ENCODE peak calls at places on chromosomes 2 and 18, in four cellular contexts. One of them, this sample, is unnamed.

GRCh38 chr2:108215794-108216211 is 24.0 kb upstream of the SULT1C3 start:
- DNase-seq in iPS-NIHi11: peak
- DNase-seq in SW480: peak
- DNase-seq in midbrain: peak
- DNase-seq in this sample: no peak

GRCh38 chr2:88626171-88627054 is 851 bp downstream of the EIF2AK3 start:
- DNase-seq in iPS-NIHi11: peak
- DNase-seq in SW480: peak
- DNase-seq in midbrain: no peak
- DNase-seq in this sample: no peak

GRCh38 chr2:26312471-26312870 is 33.5 kb upstream of the SELENOI start:
- DNase-seq in iPS-NIHi11: no peak
- DNase-seq in SW480: no peak
- DNase-seq in midbrain: no peak
- DNase-seq in this sample: no peak

GRCh38 chr18:45619062-45619825 is 4.0 kb downstream of the SLC14A2 start:
- DNase-seq in SW480: no peak
- DNase-seq in midbrain: peak
- DNase-seq in iPS-NIHi11: no peak
- DNase-seq in this sample: no peak

GRCh38 chr2:25576596-25576995 is 96.8 kb downstream of the DTNB start:
- DNase-seq in midbrain: no peak
- DNase-seq in SW480: no peak
- DNase-seq in iPS-NIHi11: no peak
- DNase-seq in this sample: no peak

GRCh38 chr18:50696436-50696835 is 123.4 kb downstream of the MRO start:
- DNase-seq in SW480: no peak
- DNase-seq in iPS-NIHi11: no peak
- DNase-seq in midbrain: no peak
- DNase-seq in this sample: peak

GRCh38 chr18:44819944-44820510 is 139.3 kb downstream of the SETBP1 start:
- DNase-seq in midbrain: peak
- DNase-seq in iPS-NIHi11: peak
- DNase-seq in SW480: no peak
- DNase-seq in this sample: no peak

GRCh38 chr2:233832414-233832813 is 21.9 kb downstream of the HJURP start:
- DNase-seq in SW480: no peak
- DNase-seq in iPS-NIHi11: no peak
- DNase-seq in midbrain: no peak
- DNase-seq in this sample: no peak

GRCh38 chr2:78023356-78023755 is 501.2 kb upstream of the LRRTM4 start:
- DNase-seq in SW480: no peak
- DNase-seq in midbrain: no peak
- DNase-seq in iPS-NIHi11: no peak
- DNase-seq in this sample: no peak

GRCh38 chr18:47953471-47953931 is 23.0 kb upstream of the SMAD2 start:
- DNase-seq in midbrain: no peak
- DNase-seq in iPS-NIHi11: peak
- DNase-seq in SW480: no peak
- DNase-seq in this sample: no peak

GRCh38 chr2:195490304-195490703 is 166.7 kb upstream of the SLC39A10 start:
- DNase-seq in iPS-NIHi11: no peak
- DNase-seq in midbrain: no peak
- DNase-seq in SW480: no peak
- DNase-seq in this sample: no peak

GRCh38 chr2:44429034-44429433 is 67.3 kb downstream of the CAMKMT start:
- DNase-seq in midbrain: no peak
- DNase-seq in iPS-NIHi11: no peak
- DNase-seq in SW480: no peak
- DNase-seq in this sample: no peak

GRCh38 chr2:234453216-234453615 is 43.7 kb downstream of the ARL4C start:
- DNase-seq in iPS-NIHi11: no peak
- DNase-seq in midbrain: peak
- DNase-seq in SW480: no peak
- DNase-seq in this sample: no peak

GRCh38 chr2:12821656-12822055 is 104.9 kb downstream of the TRIB2 start:
- DNase-seq in iPS-NIHi11: no peak
- DNase-seq in midbrain: no peak
- DNase-seq in SW480: no peak
- DNase-seq in this sample: no peak

GRCh38 chr2:49753344-49753930 is 599.1 kb upstream of the FSHR start:
- DNase-seq in SW480: peak
- DNase-seq in midbrain: no peak
- DNase-seq in iPS-NIHi11: no peak
- DNase-seq in this sample: peak

GRCh38 chr18:49304746-49305145 is 155.7 kb downstream of the DYM start:
- DNase-seq in SW480: no peak
- DNase-seq in midbrain: no peak
- DNase-seq in iPS-NIHi11: no peak
- DNase-seq in this sample: no peak

GRCh38 chr18:24492445-24492844 is 32.0 kb downstream of the HRH4 start:
- DNase-seq in midbrain: no peak
- DNase-seq in iPS-NIHi11: no peak
- DNase-seq in SW480: no peak
- DNase-seq in this sample: no peak

GRCh38 chr18:4267641-4268040 is 187.5 kb downstream of the DLGAP1 start:
- DNase-seq in iPS-NIHi11: no peak
- DNase-seq in midbrain: no peak
- DNase-seq in SW480: no peak
- DNase-seq in this sample: no peak

GRCh38 chr2:120786559-120786960 is 50.9 kb downstream of the GLI2 start:
- DNase-seq in midbrain: no peak
- DNase-seq in iPS-NIHi11: peak
- DNase-seq in SW480: no peak
- DNase-seq in this sample: no peak

GRCh38 chr2:147487286-147487979 is 357.4 kb upstream of the ACVR2A start:
- DNase-seq in midbrain: no peak
- DNase-seq in iPS-NIHi11: no peak
- DNase-seq in SW480: no peak
- DNase-seq in this sample: peak

GRCh38 chr2:36356199-36356989 is 816 bp downstream of the CRIM1 start:
- DNase-seq in midbrain: peak
- DNase-seq in iPS-NIHi11: peak
- DNase-seq in SW480: peak
- DNase-seq in this sample: no peak

GRCh38 chr2:147310335-147311057 is 534.3 kb upstream of the ACVR2A start:
- DNase-seq in iPS-NIHi11: no peak
- DNase-seq in SW480: no peak
- DNase-seq in midbrain: no peak
- DNase-seq in this sample: no peak

GRCh38 chr2:98511981-98512380 is 67.3 kb downstream of the INPP4A start:
- DNase-seq in midbrain: no peak
- DNase-seq in iPS-NIHi11: no peak
- DNase-seq in SW480: no peak
- DNase-seq in this sample: no peak

GRCh38 chr2:71552861-71553301 is 99.5 kb downstream of the DYSF start:
- DNase-seq in SW480: no peak
- DNase-seq in iPS-NIHi11: no peak
- DNase-seq in midbrain: no peak
- DNase-seq in this sample: no peak

GRCh38 chr2:143110759-143111428 is 18.3 kb upstream of the ARHGAP15 start:
- DNase-seq in SW480: peak
- DNase-seq in iPS-NIHi11: peak
- DNase-seq in midbrain: peak
- DNase-seq in this sample: peak

GRCh38 chr2:240392084-240392947 is 43.1 kb upstream of the GPC1 start:
- DNase-seq in iPS-NIHi11: no peak
- DNase-seq in SW480: peak
- DNase-seq in midbrain: no peak
- DNase-seq in this sample: no peak

GRCh38 chr2:6523476-6523875 is 342.2 kb downstream of the CMPK2 start:
- DNase-seq in midbrain: no peak
- DNase-seq in iPS-NIHi11: peak
- DNase-seq in SW480: no peak
- DNase-seq in this sample: no peak

GRCh38 chr2:170707821-170708795 is 7.0 kb upstream of the SP5 start:
- DNase-seq in SW480: no peak
- DNase-seq in iPS-NIHi11: no peak
- DNase-seq in midbrain: no peak
- DNase-seq in this sample: no peak

GRCh38 chr2:19801367-19802087 is 100.3 kb downstream of the TTC32 start:
- DNase-seq in midbrain: no peak
- DNase-seq in iPS-NIHi11: peak
- DNase-seq in SW480: peak
- DNase-seq in this sample: no peak

GRCh38 chr2:25897500-25897899 is 19.2 kb upstream of the ASXL2 start:
- DNase-seq in iPS-NIHi11: no peak
- DNase-seq in SW480: no peak
- DNase-seq in midbrain: no peak
- DNase-seq in this sample: no peak

GRCh38 chr2:46179037-46179621 is 118.1 kb upstream of the EPAS1 start:
- DNase-seq in SW480: no peak
- DNase-seq in iPS-NIHi11: no peak
- DNase-seq in midbrain: no peak
- DNase-seq in this sample: no peak

GRCh38 chr18:65477450-65477849 is 273.4 kb upstream of the CDH7 start:
- DNase-seq in SW480: no peak
- DNase-seq in midbrain: no peak
- DNase-seq in iPS-NIHi11: no peak
- DNase-seq in this sample: no peak

GRCh38 chr2:11646530-11646929 is 23.5 kb downstream of the NTSR2 start:
- DNase-seq in iPS-NIHi11: no peak
- DNase-seq in SW480: no peak
- DNase-seq in midbrain: no peak
- DNase-seq in this sample: no peak

GRCh38 chr2:217685255-217685605 is 317.6 kb downstream of the TNS1 start:
- DNase-seq in iPS-NIHi11: peak
- DNase-seq in SW480: peak
- DNase-seq in midbrain: no peak
- DNase-seq in this sample: no peak

GRCh38 chr2:101889460-101890098 is 102.2 kb upstream of the IL1R2 start:
- DNase-seq in SW480: no peak
- DNase-seq in iPS-NIHi11: no peak
- DNase-seq in midbrain: no peak
- DNase-seq in this sample: no peak

This sample was measured in NCI-H748 treated with DMSO at 0.1 percent for 48 hours.